ENCODE peak calls at places on chromosomes 7 and 10, in eight cellular contexts. J is non-pigmented ciliary epithelial cell; W is effector memory CD4-positive, alpha-beta T cell; H is occipital lobe; K is cardiac muscle cell; R is NCI-H2171; M is HFFc6; X is NT2/D1. I is an unnamed sample.
A peak's percentile ranks its signal among the peaks of the same experiment; 100 is the strongest.

GRCh38 chr10:114691442-114691941 is 33.4 kb upstream of the ABLIM1 start:
- DNase-seq in J (no peak), W (no peak), H (no peak), K (no peak), R (no peak), M (peak; percentile 65), X (no peak), I (peak; percentile 27)

GRCh38 chr7:46682841-46683624 is 762.0 kb upstream of the IGFBP3 start:
- DNase-seq in J (peak; percentile 20), W (no peak), H (no peak), K (no peak), R (no peak), M (peak; percentile 85), X (no peak), I (peak; percentile 67)

GRCh38 chr7:116445447-116445846 is 54.1 kb upstream of the CAV2 start:
- DNase-seq in J (no peak), W (no peak), H (no peak), K (no peak), R (no peak), M (no peak), X (no peak), I (no peak)

GRCh38 chr10:106338486-106338885 is 826.0 kb downstream of the SORCS1 start:
- DNase-seq in J (peak; percentile 10), W (no peak), H (no peak), K (no peak), R (no peak), M (no peak), X (no peak), I (no peak)

GRCh38 chr7:124263232-124263827 is 230.5 kb upstream of the TMEM229A start:
- DNase-seq in J (no peak), W (no peak), H (no peak), K (no peak), R (no peak), M (no peak), X (no peak), I (peak; percentile 50)

GRCh38 chr7:129150199-129150996 is 5.9 kb downstream of the TSPAN33 start:
- DNase-seq in J (no peak), W (no peak), H (no peak), K (no peak), R (peak; percentile 55), M (no peak), X (no peak), I (no peak)

GRCh38 chr7:41315764-41316163 is 387.1 kb downstream of the INHBA start:
- DNase-seq in J (no peak), W (no peak), H (no peak), K (no peak), R (no peak), M (no peak), X (peak; percentile 8), I (no peak)

GRCh38 chr7:87058739-87059524 is 522 bp downstream of the ELAPOR2 start:
- DNase-seq in J (no peak), W (peak; percentile 18), H (peak; percentile 20), K (peak; percentile 32), R (no peak), M (no peak), X (no peak), I (no peak)

GRCh38 chr10:60123668-60124067 is 217.3 kb upstream of the CCDC6 start:
- DNase-seq in J (no peak), W (no peak), H (no peak), K (no peak), R (no peak), M (peak; percentile 12), X (no peak), I (peak; percentile 13)

GRCh38 chr7:105934577-105935185 is 28.4 kb upstream of the CDHR3 start:
- DNase-seq in J (no peak), W (no peak), H (no peak), K (peak; percentile 72), R (no peak), M (peak; percentile 40), X (peak; percentile 36), I (no peak)

GRCh38 chr10:111277685-111278084 is 200.9 kb downstream of the ADRA2A start:
- DNase-seq in J (no peak), W (no peak), H (no peak), K (no peak), R (no peak), M (no peak), X (no peak), I (no peak)

GRCh38 chr7:50793947-50794570 is 11.4 kb upstream of the GRB10 start:
- DNase-seq in J (no peak), W (no peak), H (no peak), K (no peak), R (no peak), M (no peak), X (no peak), I (no peak)

GRCh38 chr7:4265056-4265455 is 417.0 kb upstream of the FOXK1 start:
- DNase-seq in J (no peak), W (no peak), H (no peak), K (no peak), R (no peak), M (no peak), X (no peak), I (no peak)

GRCh38 chr7:105647591-105647990 is 66.3 kb upstream of the EFCAB10 start:
- DNase-seq in J (no peak), W (no peak), H (no peak), K (no peak), R (peak; percentile 36), M (no peak), X (no peak), I (no peak)

GRCh38 chr10:127196227-127196954 is at the start of gene INSYN2A:
- DNase-seq in J (no peak), W (no peak), H (peak; percentile 49), K (peak; percentile 47), R (peak; percentile 56), M (peak; percentile 20), X (no peak), I (no peak)

GRCh38 chr10:94412439-94412838 is 10.1 kb downstream of the TBC1D12 start:
- DNase-seq in J (no peak), W (no peak), H (no peak), K (no peak), R (no peak), M (peak; percentile 8), X (no peak), I (no peak)

GRCh38 chr7:92246363-92247101 is 758 bp downstream of the ANKIB1 start:
- DNase-seq in J (no peak), W (no peak), H (peak; percentile 34), K (peak; percentile 16), R (peak; percentile 21), M (no peak), X (peak; percentile 22), I (peak; percentile 24)

GRCh38 chr10:57788117-57788516 is 479.6 kb downstream of the IPMK start:
- DNase-seq in J (no peak), W (no peak), H (no peak), K (no peak), R (no peak), M (no peak), X (no peak), I (no peak)

GRCh38 chr7:28433604-28434254 is 21.4 kb downstream of the CREB5 start:
- DNase-seq in J (no peak), W (no peak), H (no peak), K (peak; percentile 68), R (no peak), M (no peak), X (peak; percentile 88), I (peak; percentile 81)

GRCh38 chr7:87627634-87627994 is 584 bp upstream of the RUNDC3B start:
- DNase-seq in J (no peak), W (no peak), H (no peak), K (no peak), R (no peak), M (no peak), X (no peak), I (no peak)

GRCh38 chr7:71140264-71140663 is 8.3 kb downstream of the GALNT17 start:
- DNase-seq in J (no peak), W (no peak), H (no peak), K (no peak), R (peak; percentile 63), M (no peak), X (no peak), I (no peak)

I was measured in RCC 7860.